ENCODE peak calls at places on chromosome X, in four cellular contexts. X is IMR-90, F is K562, L is GM12878. E is an unnamed sample.
A peak's percentile ranks its signal among the peaks of the same experiment; 100 is the strongest.

GRCh38 chrX:71541546-71542022 is 8.7 kb downstream of the OGT start:
- DNase-seq in X (peak; percentile 75), F (no peak), L (no peak), E (peak; percentile 67)

GRCh38 chrX:16462912-16463311 is 187.0 kb upstream of the S100G start:
- DNase-seq in X (peak; percentile 94), F (no peak), L (no peak), E (no peak)

GRCh38 chrX:78548012-78548411 is 111.1 kb downstream of the RTL3 start:
- DNase-seq in X (peak; percentile 26), F (no peak), L (no peak), E (no peak)

GRCh38 chrX:290476-291166 is 9.4 kb downstream of the PLCXD1 start:
- DNase-seq in X (no peak), F (no peak), L (no peak), E (no peak)

GRCh38 chrX:50691820-50692219 is 122.2 kb downstream of the SHROOM4 start:
- DNase-seq in X (peak; percentile 48), F (peak; percentile 29), L (no peak), E (peak; percentile 43)

GRCh38 chrX:68462653-68463052 is 29.4 kb upstream of the OPHN1 start:
- DNase-seq in X (peak; percentile 47), F (peak; percentile 10), L (no peak), E (peak; percentile 64)

GRCh38 chrX:154321624-154322023 is 26.0 kb downstream of the TKTL1 start:
- DNase-seq in X (no peak), F (no peak), L (no peak), E (no peak)

GRCh38 chrX:12950851-12951589 is 23.9 kb upstream of the TMSB4X start:
- DNase-seq in X (no peak), F (peak; percentile 70), L (peak; percentile 73), E (no peak)

GRCh38 chrX:18887177-18887820 is 96.6 kb downstream of the PHKA2 start:
- DNase-seq in X (no peak), F (no peak), L (no peak), E (no peak)

GRCh38 chrX:1507511-1508463 is 29.2 kb downstream of the P2RY8 start:
- DNase-seq in X (no peak), F (no peak), L (peak; percentile 95), E (no peak)

GRCh38 chrX:101390664-101391525 is at the start of gene RPL36A:
- DNase-seq in X (peak; percentile 89), F (peak; percentile 81), L (peak; percentile 63), E (peak; percentile 91)

GRCh38 chrX:75156537-75156945 is 458 bp upstream of the ABCB7 start:
- DNase-seq in X (peak; percentile 12), F (peak; percentile 15), L (no peak), E (peak; percentile 51)

GRCh38 chrX:29478336-29479069 is 736.9 kb upstream of the MAGEB2 start:
- DNase-seq in X (peak; percentile 26), F (peak; percentile 9), L (peak; percentile 51), E (peak; percentile 24)

GRCh38 chrX:97638621-97639020 is 754.9 kb downstream of the RPA4 start:
- DNase-seq in X (no peak), F (no peak), L (no peak), E (no peak)

GRCh38 chrX:31223817-31224216 is 152.0 kb upstream of the FTHL17 start:
- DNase-seq in X (peak; percentile 80), F (no peak), L (no peak), E (peak; percentile 36)

GRCh38 chrX:20620301-20620700 is 353.6 kb upstream of the RPS6KA3 start:
- DNase-seq in X (no peak), F (no peak), L (no peak), E (no peak)

GRCh38 chrX:101617211-101618191 is at the start of gene ARMCX6:
- DNase-seq in X (peak; percentile 77), F (peak; percentile 61), L (no peak), E (peak; percentile 71)

GRCh38 chrX:47187106-47187677 is 6.4 kb upstream of the UBA1 start:
- DNase-seq in X (no peak), F (no peak), L (no peak), E (no peak)
- TF ChIP-seq FOS in X (no peak), F (no peak), L (no peak), E (no peak)

GRCh38 chrX:41526925-41527324 is 79.8 kb downstream of the NYX start:
- DNase-seq in X (peak; percentile 65), F (no peak), L (no peak), E (peak; percentile 16)
- TF ChIP-seq FOS in X (no peak), F (no peak), L (no peak), E (peak; percentile 49)

DNA sequence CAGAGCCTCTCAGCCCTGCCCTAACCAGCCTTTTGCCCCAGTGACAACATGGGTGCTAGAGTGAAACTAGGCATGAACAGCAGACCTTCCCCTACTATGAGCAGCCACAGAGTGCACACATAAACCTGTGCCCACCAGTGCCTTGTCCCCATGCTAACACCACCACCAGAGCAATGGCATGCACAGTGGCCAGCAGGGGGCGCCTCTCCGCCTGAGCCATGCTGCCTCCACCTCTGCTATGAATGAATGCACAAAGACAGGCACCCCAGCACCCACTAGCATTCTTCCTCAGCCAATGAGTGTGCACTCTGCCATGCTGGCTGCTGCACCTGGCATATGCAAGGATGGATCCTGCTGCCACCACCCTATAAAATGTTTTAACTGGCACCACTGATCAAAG is 286.9 kb upstream of the FGF16 start:
- DNase-seq in X (no peak), F (no peak), L (no peak), E (no peak)
- TF ChIP-seq FOS in X (no peak), F (no peak), L (no peak), E (no peak)

DNA sequence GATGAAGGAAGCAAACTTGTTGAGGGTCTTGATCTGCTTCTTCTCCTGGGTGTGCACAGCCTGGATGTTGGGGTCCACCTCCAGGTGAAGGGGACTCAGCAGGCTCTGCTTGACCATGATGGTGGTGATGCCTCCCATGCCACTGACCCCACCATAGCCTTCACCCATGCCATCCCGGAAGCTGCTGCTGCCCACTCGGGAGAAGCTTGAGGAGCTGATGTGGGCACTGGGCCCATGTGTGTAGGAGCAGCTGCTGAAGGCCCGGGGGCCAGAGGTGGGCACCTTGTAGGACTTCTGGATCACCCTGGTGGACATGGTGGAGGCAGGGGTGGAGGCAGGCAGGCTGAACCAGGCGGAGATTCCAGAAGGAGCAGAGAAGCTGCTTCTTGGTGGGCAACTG is 432.7 kb upstream of the DIPK2B start:
- DNase-seq in X (no peak), F (no peak), L (no peak), E (no peak)
- TF ChIP-seq FOS in X (no peak), F (no peak), L (no peak), E (no peak)

GRCh38 chrX:40303256-40304077 is 205.7 kb upstream of the BCOR start:
- DNase-seq in X (no peak), F (no peak), L (no peak), E (no peak)
- TF ChIP-seq FOS in X (no peak), F (no peak), L (no peak), E (no peak)

GRCh38 chrX:137363559-137363958 is 202.4 kb upstream of the ZIC3 start:
- DNase-seq in X (no peak), F (no peak), L (no peak), E (no peak)

GRCh38 chrX:137362583-137362982 is 203.3 kb upstream of the ZIC3 start:
- DNase-seq in X (no peak), F (no peak), L (no peak), E (no peak)
- TF ChIP-seq FOS in X (no peak), F (no peak), L (no peak), E (no peak)

DNA sequence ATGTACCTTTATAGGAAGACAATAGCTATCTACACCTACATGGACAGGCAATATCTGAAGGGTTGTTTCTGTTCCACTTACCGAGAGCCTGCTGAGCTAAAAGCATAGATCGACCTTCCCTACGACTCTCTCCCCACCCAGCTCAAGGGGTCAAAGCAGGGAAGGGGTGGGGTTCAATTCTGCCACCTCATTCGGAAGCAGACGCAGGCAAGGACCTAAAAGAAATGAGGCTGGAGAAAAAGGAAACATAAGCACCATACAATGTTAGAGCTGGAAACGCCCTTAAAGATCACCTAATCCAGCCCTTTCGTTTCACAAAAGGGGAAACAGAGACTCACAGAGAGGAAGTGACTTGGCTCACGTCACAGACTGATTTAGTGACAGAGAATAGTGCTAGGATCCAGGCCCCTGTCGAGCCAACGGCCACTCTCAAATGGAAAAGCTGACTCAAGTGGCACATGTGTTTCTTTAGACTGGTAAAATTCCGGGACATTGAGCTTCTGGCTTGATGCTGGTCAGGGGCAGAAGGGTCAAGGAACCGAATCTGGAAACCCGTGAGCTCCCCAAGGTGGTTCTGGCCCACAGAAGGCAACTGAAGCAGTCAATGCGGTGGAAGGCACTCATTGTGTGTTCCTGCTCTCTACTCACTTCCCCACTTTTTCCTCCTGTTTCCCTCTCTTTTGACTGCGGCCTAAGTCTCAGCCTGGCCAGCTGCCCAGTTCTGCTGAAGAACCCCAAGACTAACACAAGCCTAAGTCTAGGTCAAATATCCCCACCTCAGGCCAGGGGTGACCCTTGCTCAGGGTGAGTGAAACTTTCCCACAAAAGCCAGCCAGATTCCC is 7.5 kb downstream of the SEPTIN6 start:
- DNase-seq in X (no peak), F (no peak), L (no peak), E (peak; percentile 65)
- TF ChIP-seq FOS in X (no peak), F (no peak), L (no peak), E (no peak)

GRCh38 chrX:46572295-46572936 is 1.1 kb upstream of the CHST7 start:
- DNase-seq in X (no peak), F (peak; percentile 8), L (peak; percentile 64), E (no peak)
- TF ChIP-seq FOS in X (no peak), F (no peak), L (no peak), E (no peak)